ENCODE peak calls at places on chromosomes 11 and 22, in six cellular contexts. K is H1, E is H9, X is IMR-90, M is mesenchymal stem cell, Y is neuronal stem cell. F is an unnamed sample.

GRCh38 chr11:133984828-133985227 is 28.1 kb upstream of the IGSF9B start:
- DNase-seq in E (no peak), Y (no peak), K (no peak), X (no peak), M (no peak), F (no peak)

GRCh38 chr11:68269414-68270081 is 2.2 kb downstream of the C11orf24 start:
- DNase-seq in E (peak), M (peak), X (peak), K (no peak), Y (no peak), F (peak)

GRCh38 chr11:14578551-14578956 is 58.4 kb upstream of the PSMA1 start:
- DNase-seq in E (no peak), M (peak), K (no peak), Y (no peak), X (peak), F (peak)

GRCh38 chr11:68002575-68002942 is 1.3 kb downstream of the UNC93B1 start:
- DNase-seq in M (no peak), X (no peak), Y (no peak), K (no peak), E (no peak), F (no peak)

GRCh38 chr11:22656128-22656527 is 10.3 kb upstream of the GAS2 start:
- DNase-seq in K (no peak), X (no peak), Y (no peak), M (no peak), E (no peak), F (no peak)

GRCh38 chr22:22534604-22535415 is 14.7 kb upstream of the ZNF280A start:
- DNase-seq in Y (no peak), E (no peak), K (no peak), X (no peak), M (no peak), F (no peak)

GRCh38 chr11:62588966-62589637 is 2.2 kb downstream of the TUT1 start:
- DNase-seq in K (no peak), M (peak), X (no peak), E (no peak), Y (no peak), F (no peak)

GRCh38 chr11:76670475-76671235 is at the start of gene LRRC32:
- DNase-seq in M (no peak), K (no peak), Y (peak), E (peak), X (no peak), F (peak)

GRCh38 chr22:37741312-37741795 is 44.5 kb downstream of the TRIOBP start:
- DNase-seq in Y (no peak), K (no peak), E (no peak), X (peak), M (peak), F (peak)

GRCh38 chr22:46003271-46004091 is 26.5 kb upstream of the WNT7B start:
- DNase-seq in X (no peak), K (no peak), E (no peak), M (no peak), Y (no peak), F (no peak)

GRCh38 chr11:73870261-73870660 is 6.4 kb downstream of the COA4 start:
- DNase-seq in X (no peak), K (no peak), E (no peak), Y (no peak), M (no peak), F (no peak)

GRCh38 chr11:36377759-36378553 is 81.9 kb downstream of the PRR5L start:
- DNase-seq in K (no peak), M (no peak), E (no peak), Y (no peak), X (no peak), F (no peak)

GRCh38 chr22:30781271-30781875 is 86.7 kb downstream of the OSBP2 start:
- DNase-seq in M (no peak), K (no peak), Y (no peak), E (no peak), X (peak), F (no peak)

GRCh38 chr22:42604403-42604802 is 10.3 kb downstream of the POLDIP3 start:
- DNase-seq in M (no peak), E (no peak), K (no peak), X (peak), Y (no peak), F (no peak)

GRCh38 chr11:13216019-13217006 is 61.3 kb upstream of the BMAL1 start:
- DNase-seq in E (peak), Y (peak), X (peak), K (no peak), M (peak), F (peak)

GRCh38 chr11:133902506-133902905 is 54.3 kb downstream of the IGSF9B start:
- DNase-seq in E (no peak), M (no peak), Y (no peak), X (no peak), K (no peak), F (no peak)

GRCh38 chr11:77502501-77502900 is 28.6 kb upstream of the PAK1 start:
- DNase-seq in X (no peak), E (no peak), Y (no peak), M (no peak), K (no peak), F (no peak)

GRCh38 chr11:65898656-65899355 is 1.4 kb downstream of the FOSL1 start:
- DNase-seq in K (no peak), X (no peak), M (no peak), Y (no peak), E (no peak), F (no peak)
- H2AFZ ChIP-seq in K (no peak), X (peak), M (no peak), Y (peak), E (no peak), F (peak)

GRCh38 chr22:34841911-34842310 is 224.0 kb upstream of the ISX start:
- DNase-seq in K (no peak), E (no peak), M (no peak), Y (no peak), X (no peak), F (no peak)
- H3K4ac ChIP-seq in K (peak), E (no peak), M (no peak), Y (no peak), X (no peak), F (no peak)

GRCh38 chr11:46463701-46464100 is 72.1 kb upstream of the CHRM4 start:
- DNase-seq in K (no peak), M (no peak), X (no peak), Y (peak), E (no peak), F (no peak)
- H2AFZ ChIP-seq in K (no peak), M (no peak), X (no peak), Y (no peak), E (no peak), F (no peak)

DNA sequence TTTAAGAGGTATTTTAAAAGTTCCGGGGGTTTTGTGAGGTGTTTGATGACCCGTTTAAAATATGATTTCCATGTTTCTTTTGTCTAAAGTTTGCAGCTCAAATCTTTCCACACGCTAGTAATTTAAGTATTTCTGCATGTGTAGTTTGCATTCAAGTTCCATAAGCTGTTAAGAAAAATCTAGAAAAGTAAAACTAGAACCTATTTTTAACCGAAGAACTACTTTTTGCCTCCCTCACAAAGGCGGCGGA is 193 bp upstream of the MALAT1 start:
- DNase-seq in K (no peak), M (no peak), X (no peak), Y (no peak), E (no peak), F (no peak)
- H3K4ac ChIP-seq in K (peak), M (peak), X (peak), Y (no peak), E (peak), F (no peak)

DNA sequence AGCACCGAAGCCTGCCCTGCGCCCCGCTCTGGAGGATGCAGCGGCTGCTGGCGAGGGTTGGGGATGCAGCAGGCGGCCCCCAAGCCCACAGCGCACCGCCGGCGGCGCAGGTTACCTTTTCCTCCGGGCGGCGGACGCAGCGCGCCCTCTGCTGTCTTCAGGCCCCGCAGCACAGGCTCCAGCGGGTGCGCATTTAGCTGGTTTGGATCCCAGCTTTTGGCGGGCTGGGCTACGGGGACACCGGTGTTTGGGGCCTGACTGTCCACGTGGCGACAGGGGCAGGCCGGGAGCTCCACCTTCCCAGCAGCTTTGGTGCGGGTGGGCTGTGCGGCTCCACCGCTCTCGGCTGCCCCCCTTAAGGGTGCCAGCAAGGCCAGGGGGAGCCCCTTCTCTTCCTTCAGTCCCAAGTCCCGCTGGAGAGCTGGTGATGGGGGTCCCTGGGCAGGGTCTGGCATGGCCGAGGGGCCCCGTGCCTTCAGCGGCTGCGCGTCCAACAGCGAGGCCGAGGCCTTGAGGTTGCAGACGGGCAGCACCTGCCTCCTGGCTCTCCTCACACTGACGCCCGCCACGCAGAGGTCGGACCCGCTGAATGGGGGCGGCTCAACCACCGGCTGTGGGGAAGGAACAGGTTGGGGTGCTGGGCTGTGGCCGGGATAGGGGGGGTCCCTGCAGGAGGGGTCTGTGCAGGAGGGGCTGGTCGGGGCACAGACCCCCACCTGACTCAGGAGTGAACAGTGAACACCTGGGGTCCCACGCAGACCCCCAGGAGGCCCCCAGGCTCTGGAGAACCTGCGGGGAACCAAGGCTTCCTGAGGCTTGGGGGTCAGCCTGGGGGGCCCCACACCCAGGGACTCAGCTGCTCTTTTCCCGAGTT is 18.0 kb upstream of the IL17REL start:
- DNase-seq in K (peak), X (peak), Y (peak), M (peak), E (peak), F (peak)
- H2AFZ ChIP-seq in K (no peak), X (peak), Y (peak), M (no peak), E (no peak), F (no peak)

GRCh38 chr11:66268953-66269906 is 791 bp downstream of the RAB1B start:
- DNase-seq in K (no peak), X (peak), M (peak), E (peak), Y (no peak), F (no peak)
- H3K4ac ChIP-seq in K (no peak), X (peak), M (peak), E (no peak), Y (peak), F (peak)

GRCh38 chr11:75365711-75366181 is 14.3 kb upstream of the ARRB1 start:
- DNase-seq in M (peak), K (no peak), Y (no peak), X (peak), E (no peak), F (no peak)

GRCh38 chr11:75371930-75372876 is 20.7 kb upstream of the ARRB1 start:
- DNase-seq in M (peak), X (no peak), K (no peak), E (no peak), Y (no peak), F (peak)

GRCh38 chr11:75375626-75376025 is 23.7 kb upstream of the RPS3 start:
- DNase-seq in E (no peak), Y (no peak), K (no peak), M (no peak), X (no peak), F (no peak)

GRCh38 chr11:75374646-75375045 is 23.2 kb upstream of the ARRB1 start:
- DNase-seq in M (no peak), E (no peak), X (no peak), K (no peak), Y (no peak), F (peak)

GRCh38 chr11:75369846-75370245 is 18.4 kb upstream of the ARRB1 start:
- DNase-seq in K (no peak), E (no peak), X (no peak), Y (no peak), M (no peak), F (no peak)
- H2AFZ ChIP-seq in K (no peak), E (no peak), X (no peak), Y (no peak), M (no peak), F (no peak)

DNA sequence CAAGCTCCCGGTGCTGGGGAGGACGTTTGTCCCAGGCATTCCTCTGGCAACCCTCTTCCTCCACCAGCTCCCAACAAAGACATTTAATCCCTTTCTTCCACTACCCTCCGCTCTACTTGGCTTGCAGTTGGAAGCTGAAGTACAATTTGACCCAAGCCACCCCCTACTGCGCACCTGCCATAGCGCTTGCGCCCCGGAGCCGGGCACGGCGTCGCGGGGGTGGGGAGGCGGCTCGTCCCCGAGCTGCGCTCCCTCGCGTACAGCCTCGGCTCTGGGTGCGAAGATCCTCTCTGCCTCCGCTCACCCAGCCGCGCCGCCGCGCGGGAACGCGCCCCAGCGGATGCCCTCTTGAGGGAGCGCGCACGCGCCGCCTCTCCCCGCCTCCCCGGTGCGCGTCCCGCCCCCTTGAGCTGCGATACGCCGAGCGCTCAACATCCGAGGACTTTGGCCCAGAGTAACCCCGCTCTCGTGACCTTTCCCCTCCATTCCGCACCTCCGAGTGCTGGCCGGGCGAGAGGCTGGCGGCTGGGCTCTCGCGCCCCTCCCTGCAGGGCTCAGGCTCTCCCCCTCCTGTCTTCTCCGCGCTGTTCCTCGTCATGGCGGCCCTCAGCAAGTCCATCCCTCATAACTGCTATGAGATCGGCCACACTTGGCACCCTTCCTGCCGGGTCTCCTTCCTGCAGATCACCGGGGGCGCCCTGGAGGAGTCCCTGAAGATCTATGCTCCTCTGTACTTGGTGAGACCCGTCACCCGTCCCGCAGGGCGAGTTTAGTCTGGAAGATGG is at the start of gene TMEM135:
- DNase-seq in X (peak), K (peak), E (peak), Y (peak), M (peak), F (peak)
- H3K4ac ChIP-seq in X (peak), K (peak), E (no peak), Y (no peak), M (peak), F (peak)

DNA sequence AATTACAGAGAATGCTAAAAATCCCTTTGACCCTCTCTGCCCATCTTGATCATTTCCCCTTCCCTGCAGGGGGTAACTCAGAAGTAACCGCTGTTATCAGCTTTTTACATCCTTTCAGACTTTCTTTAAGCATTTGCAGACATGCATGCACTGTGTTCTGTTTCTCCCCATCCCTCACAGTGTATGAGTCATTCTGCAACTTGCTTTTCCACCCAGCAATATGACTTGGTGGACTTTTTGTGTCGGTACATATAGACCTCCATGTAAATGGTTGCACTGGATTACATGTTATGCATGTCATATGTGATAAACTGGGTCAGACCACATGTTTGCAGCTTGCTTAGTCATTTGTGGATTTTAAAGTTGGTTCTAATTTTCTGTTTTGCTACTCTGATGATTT is 87.7 kb upstream of the NECTIN1 start:
- DNase-seq in Y (no peak), E (no peak), X (no peak), K (no peak), M (no peak), F (peak)
- H2AFZ ChIP-seq in Y (no peak), E (no peak), X (no peak), K (no peak), M (no peak), F (no peak)

F was measured in trophoblast cell.